ENCODE peak calls at places on chromosomes 16 and 17, in nine cellular contexts. V is amniotic stem cell; C is HTR-8/SVneo; D is effector memory CD4-positive, alpha-beta T cell; E is ureter; K is body of pancreas; G is T-helper 1 cell; I is AG09309; W is anterior cingulate cortex. T is an unnamed sample.

GRCh38 chr16:82735176-82735575 is 108.4 kb downstream of the CDH13 start:
- DNase-seq in V (no peak), C (no peak), D (no peak), E (no peak), K (no peak), G (no peak), I (no peak), W (no peak), T (no peak)

GRCh38 chr16:55146939-55147338 is 177.1 kb upstream of the IRX6 start:
- DNase-seq in V (no peak), C (no peak), D (no peak), E (no peak), K (no peak), G (no peak), I (no peak), W (no peak), T (no peak)

GRCh38 chr16:49526966-49527365 is 153.4 kb downstream of the C16orf78 start:
- DNase-seq in V (no peak), C (no peak), D (no peak), E (no peak), K (no peak), G (no peak), I (no peak), W (no peak), T (no peak)

GRCh38 chr16:20900299-20901067 is at the start of the genes DCUN1D3 and LYRM1:
- DNase-seq in V (peak), C (peak), D (peak), E (peak), K (peak), G (peak), I (peak), W (peak), T (peak)

GRCh38 chr17:81510798-81511549 is 1.6 kb downstream of the ACTG1 start:
- DNase-seq in V (no peak), C (no peak), D (no peak), E (no peak), K (no peak), G (no peak), I (no peak), W (no peak), T (no peak)

GRCh38 chr17:39702901-39703893 is 3.3 kb downstream of the ERBB2 start:
- DNase-seq in V (no peak), C (no peak), D (no peak), E (no peak), K (no peak), G (no peak), I (no peak), W (no peak), T (no peak)

GRCh38 chr16:2142942-2143868 is 5.2 kb upstream of the RAB26 start:
- DNase-seq in V (no peak), C (no peak), D (no peak), E (no peak), K (peak), G (no peak), I (no peak), W (peak), T (no peak)

GRCh38 chr17:37088459-37088858 is 139.7 kb downstream of the AATF start:
- DNase-seq in V (no peak), C (no peak), D (peak), E (no peak), K (no peak), G (no peak), I (no peak), W (no peak), T (no peak)

GRCh38 chr17:69246726-69247375 is 18.2 kb upstream of the ABCA10 start:
- DNase-seq in V (peak), C (peak), D (no peak), E (no peak), K (no peak), G (no peak), I (no peak), W (no peak), T (peak)

GRCh38 chr16:11047057-11047456 is 102.7 kb downstream of the CLEC16A start:
- DNase-seq in V (peak), C (peak), D (no peak), E (no peak), K (no peak), G (no peak), I (peak), W (no peak), T (peak)

GRCh38 chr16:85515830-85516397 is 97.2 kb upstream of the GSE1 start:
- DNase-seq in V (no peak), C (no peak), D (no peak), E (no peak), K (peak), G (no peak), I (no peak), W (no peak), T (no peak)

GRCh38 chr16:31000671-31001382 is 9.6 kb downstream of the STX1B start:
- DNase-seq in V (no peak), C (no peak), D (no peak), E (no peak), K (no peak), G (no peak), I (no peak), W (no peak), T (no peak)

GRCh38 chr17:14144513-14144912 is 75.2 kb downstream of the COX10 start:
- DNase-seq in V (no peak), C (no peak), D (no peak), E (no peak), K (no peak), G (no peak), I (no peak), W (no peak), T (no peak)

GRCh38 chr17:38890410-38890746 is 20.5 kb downstream of the LASP1 start:
- DNase-seq in V (no peak), C (no peak), D (no peak), E (no peak), K (no peak), G (no peak), I (no peak), W (no peak), T (no peak)

GRCh38 chr17:67015001-67015400 is 29.4 kb upstream of the CACNG1 start:
- DNase-seq in V (no peak), C (no peak), D (no peak), E (no peak), K (no peak), G (no peak), I (no peak), W (no peak), T (no peak)